ENCODE peak calls at places on chromosome 6, in eight cellular contexts. O is NCI-H1048; S is effector CD4-positive, alpha-beta T cell; I is hypothalamus; N is fibroblast of pulmonary artery; P is A549; M is psoas muscle; L is activated CD4-positive, alpha-beta memory T cell treated with anti-CD3 and anti-CD28 coated beads for 36 hours. H is an unnamed sample.
A peak's percentile ranks its signal among the peaks of the same experiment; 100 is the strongest.

GRCh38 chr6:89311853-89312531 is 3.1 kb downstream of the GABRR2 start:
- DNase-seq in I (peak; percentile 70), P (no peak), S (no peak), L (no peak), O (no peak), M (peak; percentile 55), N (peak; percentile 90), H (peak; percentile 49)

GRCh38 chr6:75499640-75500039 is 6.0 kb upstream of the FILIP1 start:
- DNase-seq in O (no peak), M (no peak), N (no peak), P (no peak), S (no peak), I (no peak), L (no peak), H (no peak)

GRCh38 chr6:51857134-51857533 is 230.3 kb downstream of the PKHD1 start:
- DNase-seq in N (no peak), I (no peak), L (no peak), S (no peak), O (no peak), P (no peak), M (no peak), H (no peak)

GRCh38 chr6:336159-337114 is 44.1 kb downstream of the DUSP22 start:
- DNase-seq in I (no peak), M (no peak), S (no peak), P (no peak), N (no peak), O (no peak), L (no peak), H (no peak)

GRCh38 chr6:111838749-111839484 is 34.3 kb downstream of the FYN start:
- DNase-seq in M (no peak), I (no peak), N (no peak), P (no peak), S (no peak), O (no peak), L (peak; percentile 69), H (no peak)

GRCh38 chr6:53813096-53813495 is 18.3 kb downstream of the LRRC1 start:
- DNase-seq in L (no peak), S (no peak), P (no peak), N (no peak), M (no peak), O (no peak), I (no peak), H (no peak)

GRCh38 chr6:45613678-45614077 is 235.9 kb upstream of the SUPT3H start:
- DNase-seq in L (no peak), O (no peak), I (no peak), M (peak; percentile 32), N (peak; percentile 67), P (no peak), S (no peak), H (no peak)

GRCh38 chr6:161748535-161749386 is 474.9 kb upstream of the AGPAT4 start:
- DNase-seq in L (peak; percentile 33), N (peak; percentile 14), M (no peak), I (peak; percentile 45), O (no peak), S (no peak), P (peak; percentile 15), H (peak; percentile 2)

GRCh38 chr6:160398674-160399271 is 50.6 kb downstream of the SLC22A3 start:
- DNase-seq in L (no peak), N (peak; percentile 66), M (no peak), S (no peak), P (no peak), I (no peak), O (no peak), H (no peak)

GRCh38 chr6:21238208-21238607 is 355.3 kb upstream of the SOX4 start:
- DNase-seq in L (no peak), O (no peak), N (no peak), S (no peak), I (no peak), M (no peak), P (no peak), H (no peak)

GRCh38 chr6:141261016-141261671 is 871.6 kb upstream of the GJE1 start:
- DNase-seq in S (no peak), M (no peak), P (no peak), L (no peak), N (no peak), I (no peak), O (no peak), H (no peak)

GRCh38 chr6:149212892-149213786 is 104.4 kb upstream of the TAB2 start:
- DNase-seq in M (no peak), P (no peak), O (no peak), N (peak; percentile 33), S (no peak), I (no peak), L (peak; percentile 78), H (no peak)

GRCh38 chr6:153237670-153238069 is 106.6 kb upstream of the RGS17 start:
- DNase-seq in S (no peak), O (no peak), M (no peak), L (no peak), N (no peak), P (no peak), I (no peak), H (no peak)

GRCh38 chr6:14129572-14129971 is 12.0 kb downstream of the CD83 start:
- DNase-seq in M (no peak), S (no peak), P (peak; percentile 51), O (no peak), L (peak; percentile 33), I (peak; percentile 48), N (peak; percentile 82), H (peak; percentile 36)

GRCh38 chr6:101626264-101626663 is 232.8 kb downstream of the GRIK2 start:
- DNase-seq in L (no peak), N (no peak), P (no peak), M (no peak), I (no peak), O (no peak), S (no peak), H (no peak)

GRCh38 chr6:145373826-145374225 is 361.5 kb downstream of the EPM2A start:
- DNase-seq in O (no peak), S (no peak), L (no peak), N (no peak), P (no peak), M (no peak), I (no peak), H (no peak)

GRCh38 chr6:90284236-90284744 is 12.4 kb downstream of the BACH2 start:
- DNase-seq in M (no peak), L (peak; percentile 75), P (peak; percentile 62), S (no peak), O (no peak), I (no peak), N (peak; percentile 87), H (no peak)

GRCh38 chr6:140480852-140481251 is 1106.4 kb upstream of the CITED2 start:
- DNase-seq in L (no peak), M (peak; percentile 13), S (no peak), P (no peak), N (peak; percentile 61), I (no peak), O (no peak), H (no peak)

GRCh38 chr6:112780498-112781096 is 433.5 kb downstream of the RFPL4B start:
- DNase-seq in L (peak; percentile 20), O (peak; percentile 68), N (peak; percentile 92), P (peak; percentile 37), S (no peak), M (peak; percentile 39), I (peak; percentile 67), H (peak; percentile 43)

GRCh38 chr6:8539446-8539845 is 104.1 kb upstream of the SLC35B3 start:
- DNase-seq in O (no peak), I (no peak), M (no peak), L (no peak), N (peak; percentile 15), P (no peak), S (no peak), H (no peak)

GRCh38 chr6:110563711-110564110 is 87.3 kb upstream of the SLC22A16 start:
- DNase-seq in P (no peak), L (no peak), S (no peak), N (no peak), I (no peak), O (no peak), M (no peak), H (no peak)

GRCh38 chr6:16518265-16518664 is 243.0 kb downstream of the ATXN1 start:
- DNase-seq in I (no peak), N (no peak), O (no peak), S (no peak), M (no peak), P (no peak), L (no peak), H (no peak)

H was measured in occipital lobe.